ENCODE peak calls at places on chromosomes 11 and 22, in eight cellular contexts. One of them, this sample, is unnamed.

GRCh38 chr22:19853879-19854777 is 546 bp downstream of the GNB1L start:
- DNase-seq in spleen: peak; percentile 74
- DNase-seq in body of pancreas: peak; percentile 25
- DNase-seq in astrocyte: no peak
- DNase-seq in heart left ventricle: no peak
- DNase-seq in right lobe of liver: peak; percentile 47
- DNase-seq in cardiac muscle cell: no peak
- DNase-seq in thoracic aorta: no peak
- DNase-seq in this sample: no peak

GRCh38 chr11:68677432-68677831 is 6.9 kb upstream of the GAL start:
- DNase-seq in spleen: no peak
- DNase-seq in body of pancreas: peak; percentile 68
- DNase-seq in astrocyte: peak; percentile 86
- DNase-seq in heart left ventricle: peak; percentile 54
- DNase-seq in right lobe of liver: no peak
- DNase-seq in cardiac muscle cell: peak; percentile 79
- DNase-seq in thoracic aorta: no peak
- DNase-seq in this sample: peak; percentile 63

GRCh38 chr11:10441652-10442503 is 13.2 kb upstream of the AMPD3 start:
- DNase-seq in spleen: no peak
- DNase-seq in body of pancreas: no peak
- DNase-seq in astrocyte: peak; percentile 47
- DNase-seq in heart left ventricle: no peak
- DNase-seq in right lobe of liver: no peak
- DNase-seq in cardiac muscle cell: peak; percentile 28
- DNase-seq in thoracic aorta: no peak
- DNase-seq in this sample: no peak

GRCh38 chr11:953513-953912 is 27.8 kb downstream of the AP2A2 start:
- DNase-seq in spleen: no peak
- DNase-seq in body of pancreas: no peak
- DNase-seq in astrocyte: no peak
- DNase-seq in heart left ventricle: no peak
- DNase-seq in right lobe of liver: peak; percentile 83
- DNase-seq in cardiac muscle cell: no peak
- DNase-seq in thoracic aorta: no peak
- DNase-seq in this sample: no peak

GRCh38 chr11:94776351-94777321 is 8.5 kb downstream of the AMOTL1 start:
- DNase-seq in spleen: no peak
- DNase-seq in body of pancreas: peak; percentile 38
- DNase-seq in astrocyte: peak; percentile 78
- DNase-seq in heart left ventricle: no peak
- DNase-seq in right lobe of liver: no peak
- DNase-seq in cardiac muscle cell: peak; percentile 53
- DNase-seq in thoracic aorta: no peak
- DNase-seq in this sample: peak; percentile 71

GRCh38 chr11:17439316-17439782 is 37.3 kb downstream of the ABCC8 start:
- DNase-seq in spleen: no peak
- DNase-seq in body of pancreas: peak; percentile 35
- DNase-seq in astrocyte: no peak
- DNase-seq in heart left ventricle: no peak
- DNase-seq in right lobe of liver: no peak
- DNase-seq in cardiac muscle cell: no peak
- DNase-seq in thoracic aorta: no peak
- DNase-seq in this sample: no peak

GRCh38 chr11:64384039-64384737 is 25.2 kb downstream of the RPS6KA4 start:
- DNase-seq in spleen: no peak
- DNase-seq in body of pancreas: peak; percentile 69
- DNase-seq in astrocyte: no peak
- DNase-seq in heart left ventricle: no peak
- DNase-seq in right lobe of liver: no peak
- DNase-seq in cardiac muscle cell: peak; percentile 13
- DNase-seq in thoracic aorta: no peak
- DNase-seq in this sample: no peak

GRCh38 chr11:115360186-115360824 is 143.9 kb downstream of the CADM1 start:
- DNase-seq in spleen: no peak
- DNase-seq in body of pancreas: no peak
- DNase-seq in astrocyte: peak; percentile 48
- DNase-seq in heart left ventricle: no peak
- DNase-seq in right lobe of liver: no peak
- DNase-seq in cardiac muscle cell: no peak
- DNase-seq in thoracic aorta: no peak
- DNase-seq in this sample: no peak

GRCh38 chr11:48154162-48154561 is 62.4 kb upstream of the OR4B1 start:
- DNase-seq in spleen: no peak
- DNase-seq in body of pancreas: no peak
- DNase-seq in astrocyte: peak; percentile 50
- DNase-seq in heart left ventricle: no peak
- DNase-seq in right lobe of liver: no peak
- DNase-seq in cardiac muscle cell: peak; percentile 39
- DNase-seq in thoracic aorta: no peak
- DNase-seq in this sample: no peak

GRCh38 chr11:35323076-35323868 is 96.1 kb downstream of the SLC1A2 start:
- DNase-seq in spleen: no peak
- DNase-seq in body of pancreas: no peak
- DNase-seq in astrocyte: peak; percentile 46
- DNase-seq in heart left ventricle: no peak
- DNase-seq in right lobe of liver: no peak
- DNase-seq in cardiac muscle cell: no peak
- DNase-seq in thoracic aorta: no peak
- DNase-seq in this sample: no peak

GRCh38 chr22:41925783-41926460 is 684 bp downstream of the TNFRSF13C start:
- DNase-seq in spleen: peak; percentile 95
- DNase-seq in body of pancreas: peak; percentile 74
- DNase-seq in astrocyte: no peak
- DNase-seq in heart left ventricle: peak; percentile 46
- DNase-seq in right lobe of liver: peak; percentile 73
- DNase-seq in cardiac muscle cell: peak; percentile 48
- DNase-seq in thoracic aorta: no peak
- DNase-seq in this sample: no peak

GRCh38 chr11:67321313-67321871 is 18.1 kb downstream of the SSH3 start:
- DNase-seq in spleen: no peak
- DNase-seq in body of pancreas: no peak
- DNase-seq in astrocyte: no peak
- DNase-seq in heart left ventricle: no peak
- DNase-seq in right lobe of liver: no peak
- DNase-seq in cardiac muscle cell: no peak
- DNase-seq in thoracic aorta: no peak
- DNase-seq in this sample: no peak

GRCh38 chr11:11849127-11849746 is 7.5 kb downstream of the USP47 start:
- DNase-seq in spleen: peak; percentile 80
- DNase-seq in body of pancreas: peak; percentile 70
- DNase-seq in astrocyte: peak; percentile 51
- DNase-seq in heart left ventricle: peak; percentile 54
- DNase-seq in right lobe of liver: peak; percentile 74
- DNase-seq in cardiac muscle cell: peak; percentile 84
- DNase-seq in thoracic aorta: no peak
- DNase-seq in this sample: no peak

GRCh38 chr11:114157476-114158050 is 98.1 kb downstream of the ZBTB16 start:
- DNase-seq in spleen: no peak
- DNase-seq in body of pancreas: no peak
- DNase-seq in astrocyte: no peak
- DNase-seq in heart left ventricle: no peak
- DNase-seq in right lobe of liver: no peak
- DNase-seq in cardiac muscle cell: no peak
- DNase-seq in thoracic aorta: no peak
- DNase-seq in this sample: peak; percentile 68

GRCh38 chr11:114155116-114155515 is 95.6 kb downstream of the ZBTB16 start:
- DNase-seq in spleen: no peak
- DNase-seq in body of pancreas: no peak
- DNase-seq in astrocyte: no peak
- DNase-seq in heart left ventricle: no peak
- DNase-seq in right lobe of liver: no peak
- DNase-seq in cardiac muscle cell: no peak
- DNase-seq in thoracic aorta: no peak
- DNase-seq in this sample: peak; percentile 70

GRCh38 chr11:114156131-114156581 is 96.6 kb downstream of the ZBTB16 start:
- DNase-seq in spleen: no peak
- DNase-seq in body of pancreas: no peak
- DNase-seq in astrocyte: no peak
- DNase-seq in heart left ventricle: no peak
- DNase-seq in right lobe of liver: peak; percentile 78
- DNase-seq in cardiac muscle cell: no peak
- DNase-seq in thoracic aorta: no peak
- DNase-seq in this sample: peak; percentile 66

GRCh38 chr11:114158886-114159285 is 99.4 kb downstream of the ZBTB16 start:
- DNase-seq in spleen: no peak
- DNase-seq in body of pancreas: peak; percentile 56
- DNase-seq in astrocyte: no peak
- DNase-seq in heart left ventricle: no peak
- DNase-seq in right lobe of liver: no peak
- DNase-seq in cardiac muscle cell: no peak
- DNase-seq in thoracic aorta: no peak
- DNase-seq in this sample: peak; percentile 77

GRCh38 chr11:114156766-114157165 is 97.3 kb downstream of the ZBTB16 start:
- DNase-seq in spleen: no peak
- DNase-seq in body of pancreas: no peak
- DNase-seq in astrocyte: no peak
- DNase-seq in heart left ventricle: no peak
- DNase-seq in right lobe of liver: no peak
- DNase-seq in cardiac muscle cell: no peak
- DNase-seq in thoracic aorta: no peak
- DNase-seq in this sample: peak; percentile 61
- H3K4me1 ChIP-seq in spleen: peaks cover 31% of the 10 kb centered on the region
- H3K4me1 ChIP-seq in body of pancreas: peaks cover 99% of the 10 kb centered on the region
- H3K4me1 ChIP-seq in astrocyte: peaks cover 8% of the 10 kb centered on the region
- H3K4me1 ChIP-seq in heart left ventricle: peaks cover 80% of the 10 kb centered on the region
- H3K4me1 ChIP-seq in right lobe of liver: peaks cover 97% of the 10 kb centered on the region
- H3K4me1 ChIP-seq in cardiac muscle cell: peaks cover 19% of the 10 kb centered on the region
- H3K4me1 ChIP-seq in thoracic aorta: peaks cover 94% of the 10 kb centered on the region
- H3K4me1 ChIP-seq in this sample: peaks cover 96% of the 10 kb centered on the region

GRCh38 chr22:40257979-40258378 is 80.3 kb downstream of the TNRC6B start:
- DNase-seq in spleen: no peak
- DNase-seq in body of pancreas: no peak
- DNase-seq in astrocyte: peak; percentile 39
- DNase-seq in heart left ventricle: no peak
- DNase-seq in right lobe of liver: no peak
- DNase-seq in cardiac muscle cell: peak; percentile 48
- DNase-seq in thoracic aorta: no peak
- DNase-seq in this sample: no peak
- H3K36me3 ChIP-seq in spleen: peaks cover 14% of the 10 kb centered on the region
- H3K36me3 ChIP-seq in body of pancreas: no peaks in the 10 kb centered on the region
- H3K36me3 ChIP-seq in astrocyte: peaks cover 4% of the 10 kb centered on the region
- H3K36me3 ChIP-seq in heart left ventricle: peaks cover 36% of the 10 kb centered on the region
- H3K36me3 ChIP-seq in right lobe of liver: no peaks in the 10 kb centered on the region
- H3K36me3 ChIP-seq in cardiac muscle cell: peaks cover 10% of the 10 kb centered on the region
- H3K36me3 ChIP-seq in thoracic aorta: no peaks in the 10 kb centered on the region
- H3K36me3 ChIP-seq in this sample: no peaks in the 10 kb centered on the region

DNA sequence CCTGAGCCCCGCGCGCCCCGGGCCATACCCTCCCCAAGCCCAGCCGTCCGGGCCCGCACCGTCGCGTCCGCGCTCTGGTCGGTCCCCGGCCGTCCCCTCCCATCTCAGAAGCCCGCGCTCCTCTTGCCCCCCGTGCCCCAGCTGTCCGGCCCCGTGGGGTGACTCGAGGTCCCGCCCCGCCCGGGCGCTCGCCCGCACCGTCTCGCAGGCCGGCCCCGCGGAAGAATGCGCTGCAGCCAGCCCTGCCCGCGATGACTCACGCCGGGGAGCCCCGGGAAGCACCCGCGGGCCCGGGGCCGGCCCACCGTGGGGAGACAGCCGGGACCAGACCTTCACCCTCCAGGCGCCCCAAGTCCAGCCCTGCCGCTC is 275 bp upstream of the PHLDA2 start:
- DNase-seq in spleen: peak; percentile 84
- DNase-seq in body of pancreas: peak; percentile 83
- DNase-seq in astrocyte: peak; percentile 58
- DNase-seq in heart left ventricle: no peak
- DNase-seq in right lobe of liver: no peak
- DNase-seq in cardiac muscle cell: peak; percentile 76
- DNase-seq in thoracic aorta: peak; percentile 36
- DNase-seq in this sample: peak; percentile 72
- H3K4me1 ChIP-seq in spleen: peaks cover 21% of the 10 kb centered on the region
- H3K4me1 ChIP-seq in body of pancreas: peaks cover 33% of the 10 kb centered on the region
- H3K4me1 ChIP-seq in astrocyte: peaks cover 45% of the 10 kb centered on the region
- H3K4me1 ChIP-seq in heart left ventricle: peaks cover 4% of the 10 kb centered on the region
- H3K4me1 ChIP-seq in right lobe of liver: peaks cover 21% of the 10 kb centered on the region
- H3K4me1 ChIP-seq in cardiac muscle cell: peaks cover 7% of the 10 kb centered on the region
- H3K4me1 ChIP-seq in thoracic aorta: peaks cover 40% of the 10 kb centered on the region
- H3K4me1 ChIP-seq in this sample: peaks cover 27% of the 10 kb centered on the region

DNA sequence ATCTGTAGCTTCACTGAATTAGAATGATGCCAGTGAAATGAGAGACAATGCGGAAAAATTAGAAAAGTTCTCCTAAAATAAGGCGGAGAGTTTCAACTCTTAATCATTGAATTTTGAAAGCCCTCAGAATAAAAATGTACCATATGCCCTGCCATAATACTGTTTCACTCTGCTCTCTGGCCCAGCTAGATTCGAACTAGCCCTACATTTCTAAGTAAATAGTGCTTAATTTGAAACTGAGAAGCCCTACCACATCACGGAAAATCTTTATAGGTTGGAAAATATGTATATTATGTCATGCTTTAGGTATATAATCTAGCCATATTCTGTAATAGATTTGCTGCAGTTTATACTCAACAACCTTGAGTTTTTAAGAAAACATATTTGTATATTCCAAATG is 78.8 kb downstream of the HORMAD2 start:
- DNase-seq in spleen: no peak
- DNase-seq in body of pancreas: no peak
- DNase-seq in astrocyte: no peak
- DNase-seq in heart left ventricle: no peak
- DNase-seq in right lobe of liver: no peak
- DNase-seq in cardiac muscle cell: no peak
- DNase-seq in thoracic aorta: no peak
- DNase-seq in this sample: no peak
- H3K36me3 ChIP-seq in spleen: no peaks in the 10 kb centered on the region
- H3K36me3 ChIP-seq in body of pancreas: no peaks in the 10 kb centered on the region
- H3K36me3 ChIP-seq in astrocyte: no peaks in the 10 kb centered on the region
- H3K36me3 ChIP-seq in heart left ventricle: no peaks in the 10 kb centered on the region
- H3K36me3 ChIP-seq in right lobe of liver: no peaks in the 10 kb centered on the region
- H3K36me3 ChIP-seq in cardiac muscle cell: no peaks in the 10 kb centered on the region
- H3K36me3 ChIP-seq in thoracic aorta: no peaks in the 10 kb centered on the region
- H3K36me3 ChIP-seq in this sample: no peaks in the 10 kb centered on the region

This sample was measured in sigmoid colon.